ENCODE peak calls at places on chromosomes 12 and 14, in seven cellular contexts. B, S, J, G, T, D and U are unnamed samples.

GRCh38 chr12:154058-154457 is 59.9 kb downstream of the SLC6A12 start:
- DNase-seq in B (no peak), S (no peak), J (no peak), G (no peak), T (no peak), D (no peak), U (no peak)

GRCh38 chr14:20630340-20631022 is 11.0 kb downstream of the OR6S1 start:
- DNase-seq in B (no peak), S (no peak), J (no peak), G (peak; percentile 72), T (peak; percentile 60), D (no peak), U (no peak)

GRCh38 chr14:103880986-103881926 is 33.9 kb upstream of the PPP1R13B start:
- DNase-seq in B (peak; percentile 87), S (peak; percentile 83), J (peak; percentile 63), G (no peak), T (no peak), D (no peak), U (no peak)

GRCh38 chr12:18165422-18165871 is 75.5 kb upstream of the RERGL start:
- DNase-seq in B (no peak), S (no peak), J (no peak), G (no peak), T (no peak), D (no peak), U (no peak)

GRCh38 chr14:73248294-73248868 is 11.1 kb downstream of the PAPLN start:
- DNase-seq in B (no peak), S (no peak), J (no peak), G (no peak), T (no peak), D (no peak), U (no peak)

GRCh38 chr12:56630180-56630632 is at the start of gene BAZ2A:
- DNase-seq in B (peak; percentile 84), S (peak; percentile 90), J (peak; percentile 97), G (peak; percentile 95), T (peak; percentile 95), D (peak; percentile 73), U (peak; percentile 82)

GRCh38 chr12:51403159-51403558 is 12.0 kb upstream of the GALNT6 start:
- DNase-seq in B (no peak), S (no peak), J (no peak), G (no peak), T (no peak), D (no peak), U (no peak)

GRCh38 chr14:91374897-91375747 is 42.5 kb downstream of the CCDC88C start:
- DNase-seq in B (peak; percentile 59), S (peak; percentile 76), J (no peak), G (no peak), T (peak; percentile 87), D (peak; percentile 72), U (no peak)

GRCh38 chr12:71214511-71215285 is 56.9 kb upstream of the TSPAN8 start:
- DNase-seq in B (no peak), S (no peak), J (no peak), G (peak; percentile 70), T (peak; percentile 70), D (peak; percentile 48), U (no peak)

GRCh38 chr12:75813066-75813465 is 218.5 kb downstream of the PHLDA1 start:
- DNase-seq in B (no peak), S (no peak), J (no peak), G (no peak), T (no peak), D (no peak), U (no peak)

GRCh38 chr14:39641224-39641623 is 209.0 kb upstream of the FBXO33 start:
- DNase-seq in B (no peak), S (no peak), J (no peak), G (no peak), T (no peak), D (no peak), U (no peak)

GRCh38 chr12:113946175-113946574 is 19.9 kb downstream of the RBM19 start:
- DNase-seq in B (no peak), S (no peak), J (no peak), G (no peak), T (no peak), D (no peak), U (no peak)

GRCh38 chr12:113950873-113951272 is 15.3 kb downstream of the RBM19 start:
- DNase-seq in B (no peak), S (no peak), J (no peak), G (no peak), T (no peak), D (no peak), U (no peak)

GRCh38 chr12:113949321-113950305 is 16.5 kb downstream of the RBM19 start:
- DNase-seq in B (no peak), S (no peak), J (no peak), G (no peak), T (no peak), D (no peak), U (no peak)

GRCh38 chr12:113945174-113946173 is 20.7 kb downstream of the RBM19 start:
- DNase-seq in B (no peak), S (no peak), J (no peak), G (no peak), T (no peak), D (no peak), U (no peak)

GRCh38 chr12:113948151-113948914 is 17.8 kb downstream of the RBM19 start:
- DNase-seq in B (no peak), S (no peak), J (no peak), G (no peak), T (no peak), D (no peak), U (no peak)
- H3K4me1 ChIP-seq in B (no peaks in the 10 kb centered on the region), S (no peaks in the 10 kb centered on the region), J (no peaks in the 10 kb centered on the region), G (no peaks in the 10 kb centered on the region), T (no peaks in the 10 kb centered on the region), D (no peaks in the 10 kb centered on the region), U (no peaks in the 10 kb centered on the region)

GRCh38 chr12:124147030-124147429 is 147.9 kb upstream of the RFLNA start:
- DNase-seq in B (no peak), S (no peak), J (no peak), G (no peak), T (no peak), D (no peak), U (no peak)

GRCh38 chr12:124150176-124150575 is 144.7 kb upstream of the RFLNA start:
- DNase-seq in B (no peak), S (no peak), J (no peak), G (no peak), T (no peak), D (no peak), U (no peak)

GRCh38 chr12:124147579-124147978 is 147.3 kb upstream of the RFLNA start:
- DNase-seq in B (no peak), S (no peak), J (no peak), G (no peak), T (no peak), D (no peak), U (no peak)

GRCh38 chr12:124148481-124148880 is 146.4 kb upstream of the RFLNA start:
- DNase-seq in B (no peak), S (no peak), J (no peak), G (no peak), T (no peak), D (no peak), U (no peak)

DNA sequence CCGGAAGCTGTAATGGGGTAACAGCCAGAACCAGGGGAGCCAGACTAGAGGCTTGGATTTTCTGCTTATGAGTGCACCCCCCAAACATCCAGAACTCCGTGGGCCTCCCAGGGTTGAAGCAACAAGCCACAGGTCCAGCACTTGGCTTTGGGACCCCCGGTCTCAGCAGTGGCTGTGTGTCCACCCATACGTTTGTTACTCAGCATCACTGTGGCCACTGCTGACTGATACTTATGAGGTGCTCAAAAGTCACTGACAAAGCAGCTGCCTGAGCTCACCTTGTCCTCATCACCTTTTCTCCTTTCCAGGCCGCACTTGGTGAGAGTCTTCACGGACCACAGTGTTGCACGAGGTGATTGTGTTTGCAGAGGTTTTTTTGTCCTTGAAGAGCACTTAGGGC is 145.6 kb upstream of the RFLNA start:
- DNase-seq in B (no peak), S (no peak), J (no peak), G (no peak), T (no peak), D (no peak), U (no peak)
- H3K9me3 ChIP-seq in B (no peaks in the 10 kb centered on the region), S (no peaks in the 10 kb centered on the region), J (no peaks in the 10 kb centered on the region), G (no peaks in the 10 kb centered on the region), T (no peaks in the 10 kb centered on the region), D (peaks cover 4% of the 10 kb centered on the region), U (no peaks in the 10 kb centered on the region)

GRCh38 chr12:54389536-54390175 is 5.1 kb upstream of the ZNF385A start:
- DNase-seq in B (no peak), S (no peak), J (no peak), G (no peak), T (no peak), D (no peak), U (no peak)

GRCh38 chr12:54388214-54389138 is 3.9 kb upstream of the ZNF385A start:
- DNase-seq in B (no peak), S (no peak), J (peak; percentile 60), G (no peak), T (no peak), D (no peak), U (no peak)

GRCh38 chr12:54389139-54389508 is 4.6 kb upstream of the ZNF385A start:
- DNase-seq in B (no peak), S (no peak), J (no peak), G (no peak), T (no peak), D (no peak), U (no peak)

GRCh38 chr12:54390668-54391551 is 6.4 kb upstream of the ZNF385A start:
- DNase-seq in B (peak; percentile 31), S (peak; percentile 58), J (peak; percentile 83), G (no peak), T (peak; percentile 90), D (no peak), U (peak; percentile 68)

GRCh38 chr12:54390176-54390667 is 5.7 kb upstream of the ZNF385A start:
- DNase-seq in B (no peak), S (no peak), J (no peak), G (no peak), T (peak; percentile 34), D (no peak), U (no peak)
- H3K27ac ChIP-seq in B (no peak overlapping the region), S (no peak overlapping the region), J (no peak overlapping the region), G (no peak overlapping the region), T (no peak overlapping the region), D (peak overlapping the region; percentile 31), U (peak overlapping the region; percentile 38)

DNA sequence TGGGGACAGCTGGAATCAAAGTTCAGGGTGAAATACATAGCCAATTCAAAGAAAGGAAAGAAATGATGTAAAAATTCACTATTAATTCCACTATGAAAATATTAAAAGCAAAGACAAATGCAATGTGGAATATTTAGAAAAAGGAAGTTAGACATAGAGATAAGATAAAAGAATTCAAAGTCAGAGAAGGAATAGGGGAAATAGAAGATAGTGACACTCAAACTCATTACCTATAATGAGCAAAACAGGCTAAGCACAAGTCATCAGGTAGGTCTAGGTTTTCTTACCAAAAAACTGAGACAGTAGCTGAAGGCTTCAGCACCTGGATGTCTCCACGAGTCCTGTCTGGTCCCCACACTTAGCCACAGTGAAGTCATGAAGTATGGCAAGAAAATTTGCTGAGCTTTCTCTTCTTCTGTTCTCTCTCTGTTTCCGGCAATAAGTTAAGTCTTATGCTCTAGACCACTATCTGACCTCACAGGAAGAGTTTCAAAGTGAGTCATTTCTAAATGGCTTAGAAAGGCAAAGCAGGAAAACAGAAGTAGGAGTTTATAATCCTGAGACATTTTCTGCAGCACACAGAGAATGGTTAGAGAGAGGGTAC is at the start of gene C3AR1:
- DNase-seq in B (no peak), S (no peak), J (no peak), G (no peak), T (no peak), D (no peak), U (peak; percentile 67)
- H3K4me1 ChIP-seq in B (no peaks in the 10 kb centered on the region), S (no peaks in the 10 kb centered on the region), J (peaks cover 6% of the 10 kb centered on the region), G (no peaks in the 10 kb centered on the region), T (no peaks in the 10 kb centered on the region), D (no peaks in the 10 kb centered on the region), U (peaks cover 20% of the 10 kb centered on the region)